ENCODE peak calls at places on chromosomes 2 and 18, in ten cellular contexts. B, J, U, Z, V, F, I, S, P and L are unnamed samples.

GRCh38 chr2:152519581-152519952 is 184.6 kb downstream of the FMNL2 start:
- DNase-seq in B (no peak), J (no peak), U (no peak), Z (no peak), V (no peak), F (no peak), I (no peak), S (no peak), P (no peak), L (no peak)

GRCh38 chr2:174158003-174158402 is 90.3 kb downstream of the OLA1 start:
- DNase-seq in B (no peak), J (no peak), U (peak), Z (no peak), V (peak), F (no peak), I (peak), S (no peak), P (no peak), L (peak)

GRCh38 chr2:27264753-27265535 is 2.1 kb upstream of the SLC30A3 start:
- DNase-seq in B (peak), J (no peak), U (peak), Z (peak), V (peak), F (no peak), I (peak), S (peak), P (peak), L (peak)

GRCh38 chr18:51361130-51361860 is 163.8 kb upstream of the MEX3C start:
- DNase-seq in B (no peak), J (no peak), U (peak), Z (no peak), V (no peak), F (no peak), I (no peak), S (no peak), P (no peak), L (no peak)

GRCh38 chr2:113284481-113284880 is 5.8 kb upstream of the PAX8 start:
- DNase-seq in B (no peak), J (no peak), U (no peak), Z (no peak), V (no peak), F (no peak), I (peak), S (no peak), P (no peak), L (no peak)

GRCh38 chr2:154386186-154386585 is 312.3 kb upstream of the KCNJ3 start:
- DNase-seq in B (no peak), J (no peak), U (no peak), Z (no peak), V (no peak), F (no peak), I (no peak), S (no peak), P (no peak), L (no peak)

GRCh38 chr2:33730193-33730592 is 131.1 kb upstream of the FAM98A start:
- DNase-seq in B (no peak), J (no peak), U (no peak), Z (no peak), V (no peak), F (no peak), I (no peak), S (no peak), P (no peak), L (no peak)

GRCh38 chr2:151691621-151692020 is 42.7 kb downstream of the NEB start:
- DNase-seq in B (no peak), J (no peak), U (no peak), Z (no peak), V (no peak), F (no peak), I (no peak), S (no peak), P (no peak), L (no peak)

GRCh38 chr2:169768262-169768995 is 30.2 kb upstream of the SSB start:
- DNase-seq in B (no peak), J (no peak), U (peak), Z (peak), V (peak), F (no peak), I (no peak), S (peak), P (peak), L (peak)

GRCh38 chr18:77071711-77072292 is 60.8 kb downstream of the MBP start:
- DNase-seq in B (no peak), J (no peak), U (no peak), Z (no peak), V (peak), F (peak), I (peak), S (no peak), P (peak), L (peak)